ENCODE peak calls at places on chromosomes 6 and 20, in eight cellular contexts. One of them, this sample, is unnamed.

GRCh38 chr20:53738945-53739798 is 145.5 kb upstream of the ZNF217 start:
- DNase-seq in NCI-H2081: no peak
- DNase-seq in uterus: no peak
- DNase-seq in GM10248: peak
- DNase-seq in posterior cingulate gyrus: no peak
- DNase-seq in BE2C: no peak
- DNase-seq in NCI-H69: no peak
- DNase-seq in GM03348: no peak
- DNase-seq in this sample: peak

GRCh38 chr20:41436679-41437078 is 70.1 kb upstream of the EMILIN3 start:
- DNase-seq in NCI-H2081: no peak
- DNase-seq in uterus: no peak
- DNase-seq in GM10248: no peak
- DNase-seq in posterior cingulate gyrus: no peak
- DNase-seq in BE2C: no peak
- DNase-seq in NCI-H69: no peak
- DNase-seq in GM03348: peak
- DNase-seq in this sample: peak

GRCh38 chr6:46704562-46704961 is 16.9 kb downstream of the TDRD6 start:
- DNase-seq in NCI-H2081: no peak
- DNase-seq in uterus: no peak
- DNase-seq in GM10248: no peak
- DNase-seq in posterior cingulate gyrus: no peak
- DNase-seq in BE2C: no peak
- DNase-seq in NCI-H69: peak
- DNase-seq in GM03348: no peak
- DNase-seq in this sample: peak

GRCh38 chr20:16555754-16556153 is 17.5 kb downstream of the KIF16B start:
- DNase-seq in NCI-H2081: no peak
- DNase-seq in uterus: no peak
- DNase-seq in GM10248: no peak
- DNase-seq in posterior cingulate gyrus: no peak
- DNase-seq in BE2C: no peak
- DNase-seq in NCI-H69: no peak
- DNase-seq in GM03348: no peak
- DNase-seq in this sample: peak

GRCh38 chr20:57473246-57474042 is 51.5 kb downstream of the CTCFL start:
- DNase-seq in NCI-H2081: no peak
- DNase-seq in uterus: no peak
- DNase-seq in GM10248: peak
- DNase-seq in posterior cingulate gyrus: no peak
- DNase-seq in BE2C: no peak
- DNase-seq in NCI-H69: peak
- DNase-seq in GM03348: no peak
- DNase-seq in this sample: peak

GRCh38 chr6:158713469-158713868 is 63.6 kb downstream of the SYTL3 start:
- DNase-seq in NCI-H2081: no peak
- DNase-seq in uterus: no peak
- DNase-seq in GM10248: no peak
- DNase-seq in posterior cingulate gyrus: no peak
- DNase-seq in BE2C: no peak
- DNase-seq in NCI-H69: no peak
- DNase-seq in GM03348: no peak
- DNase-seq in this sample: no peak

GRCh38 chr6:17584241-17584803 is 15.8 kb upstream of the FAM8A1 start:
- DNase-seq in NCI-H2081: peak
- DNase-seq in uterus: peak
- DNase-seq in GM10248: peak
- DNase-seq in posterior cingulate gyrus: no peak
- DNase-seq in BE2C: peak
- DNase-seq in NCI-H69: peak
- DNase-seq in GM03348: peak
- DNase-seq in this sample: peak

GRCh38 chr6:35400901-35401311 is 51.2 kb upstream of the FANCE start:
- DNase-seq in NCI-H2081: no peak
- DNase-seq in uterus: no peak
- DNase-seq in GM10248: no peak
- DNase-seq in posterior cingulate gyrus: no peak
- DNase-seq in BE2C: peak
- DNase-seq in NCI-H69: peak
- DNase-seq in GM03348: no peak
- DNase-seq in this sample: no peak